ENCODE peak calls at places on chromosomes 7 and 10, in six cellular contexts. A is activated CD4-positive, alpha-beta T cell treated with anti-CD3 and anti-CD28 coated beads, Interleukin-2, amount 50 U/mL, for 4 hours; H is right lobe of liver; E is activated naive CD4-positive, alpha-beta T cell treated with anti-CD3 and anti-CD28 coated beads for 36 hours; J is skeletal muscle cell; N is NCI-H1105. M is an unnamed sample.

GRCh38 chr7:22730921-22731654 is 4.1 kb downstream of the IL6 start:
- DNase-seq in J (no peak), N (no peak), E (no peak), A (no peak), H (no peak), M (no peak)

GRCh38 chr10:62817763-62818425 is 1.7 kb upstream of the EGR2 start:
- DNase-seq in J (no peak), A (peak), H (peak), E (peak), N (peak), M (no peak)

GRCh38 chr10:92350411-92350810 is 59.4 kb downstream of the MARCHF5 start:
- DNase-seq in A (no peak), N (no peak), E (no peak), H (no peak), J (no peak), M (no peak)

GRCh38 chr10:131726460-131726861 is 174.3 kb upstream of the PPP2R2D start:
- DNase-seq in H (no peak), N (peak), A (no peak), E (no peak), J (no peak), M (peak)

GRCh38 chr7:139159900-139160675 is 50.6 kb upstream of the ZC3HAV1 start:
- DNase-seq in J (no peak), E (no peak), H (no peak), A (no peak), N (no peak), M (no peak)

GRCh38 chr7:32881074-32881982 is 10.2 kb downstream of the KBTBD2 start:
- DNase-seq in H (no peak), N (no peak), A (no peak), J (no peak), E (no peak), M (no peak)

GRCh38 chr7:75915416-75916156 is 631 bp downstream of the POR start:
- DNase-seq in A (no peak), N (no peak), E (peak), J (no peak), H (no peak), M (no peak)

GRCh38 chr7:13448243-13448642 is 541.2 kb downstream of the ETV1 start:
- DNase-seq in N (no peak), J (no peak), H (no peak), E (no peak), A (no peak), M (no peak)

GRCh38 chr10:105950410-105950809 is 1214.1 kb downstream of the SORCS1 start:
- DNase-seq in A (no peak), N (no peak), E (peak), H (no peak), J (peak), M (no peak)

GRCh38 chr7:106545275-106545674 is 115.7 kb downstream of the CCDC71L start:
- DNase-seq in H (no peak), A (no peak), N (no peak), E (no peak), J (no peak), M (no peak)

GRCh38 chr10:56722912-56723311 is 361.9 kb upstream of the ZWINT start:
- DNase-seq in E (no peak), A (no peak), N (no peak), J (no peak), H (no peak), M (no peak)

GRCh38 chr7:102321351-102322201 is 34.7 kb downstream of the SPDYE6 start:
- DNase-seq in N (no peak), J (no peak), E (no peak), H (no peak), A (no peak), M (peak)

M was measured in ascending aorta.